ENCODE peak calls at places on chromosomes 13 and 19, in five cellular contexts. One of them, this sample, is unnamed. For H3K36me3, the result is how much of the 10 kb centered on the place peaks cover.

GRCh38 chr13:80654638-80655249 is 313.8 kb upstream of the SPRY2 start:
- DNase-seq in ovary: no peak
- DNase-seq in heart right ventricle: peak
- DNase-seq in psoas muscle: no peak
- DNase-seq in fibroblast of lung: no peak
- DNase-seq in this sample: no peak

GRCh38 chr13:107866007-107866665 is 349.2 kb downstream of the LIG4 start:
- DNase-seq in psoas muscle: no peak
- DNase-seq in ovary: peak
- DNase-seq in fibroblast of lung: no peak
- DNase-seq in heart right ventricle: no peak
- DNase-seq in this sample: peak

GRCh38 chr13:51045450-51045849 is 65.6 kb downstream of the C13orf42 start:
- DNase-seq in ovary: no peak
- DNase-seq in fibroblast of lung: no peak
- DNase-seq in heart right ventricle: no peak
- DNase-seq in psoas muscle: no peak
- DNase-seq in this sample: no peak

GRCh38 chr13:110869805-110870706 is 44.8 kb downstream of the ANKRD10 start:
- DNase-seq in fibroblast of lung: peak
- DNase-seq in heart right ventricle: peak
- DNase-seq in ovary: peak
- DNase-seq in psoas muscle: peak
- DNase-seq in this sample: peak

GRCh38 chr13:51590966-51591627 is 6.8 kb downstream of the WDFY2 start:
- DNase-seq in ovary: no peak
- DNase-seq in fibroblast of lung: peak
- DNase-seq in heart right ventricle: no peak
- DNase-seq in psoas muscle: no peak
- DNase-seq in this sample: no peak

GRCh38 chr13:104477256-104477655 is 1411.0 kb upstream of the SLC10A2 start:
- DNase-seq in fibroblast of lung: peak
- DNase-seq in psoas muscle: no peak
- DNase-seq in heart right ventricle: no peak
- DNase-seq in ovary: no peak
- DNase-seq in this sample: no peak

GRCh38 chr19:53254451-53255341 is at the start of gene ZNF677:
- DNase-seq in ovary: peak
- DNase-seq in psoas muscle: peak
- DNase-seq in heart right ventricle: peak
- DNase-seq in fibroblast of lung: peak
- DNase-seq in this sample: peak

GRCh38 chr13:45063261-45063870 is 56.9 kb upstream of the GTF2F2 start:
- DNase-seq in psoas muscle: no peak
- DNase-seq in ovary: no peak
- DNase-seq in heart right ventricle: no peak
- DNase-seq in fibroblast of lung: peak
- DNase-seq in this sample: no peak

GRCh38 chr13:42405665-42406390 is 133.9 kb downstream of the AKAP11 start:
- DNase-seq in psoas muscle: no peak
- DNase-seq in heart right ventricle: no peak
- DNase-seq in ovary: no peak
- DNase-seq in fibroblast of lung: no peak
- DNase-seq in this sample: no peak

GRCh38 chr13:66585669-66586203 is 644.4 kb downstream of the PCDH9 start:
- DNase-seq in fibroblast of lung: no peak
- DNase-seq in heart right ventricle: no peak
- DNase-seq in psoas muscle: no peak
- DNase-seq in ovary: no peak
- DNase-seq in this sample: no peak

GRCh38 chr19:51514866-51515481 is 13.4 kb upstream of the SIGLEC12 start:
- DNase-seq in psoas muscle: no peak
- DNase-seq in fibroblast of lung: peak
- DNase-seq in ovary: no peak
- DNase-seq in heart right ventricle: no peak
- DNase-seq in this sample: no peak

GRCh38 chr19:3618144-3618810 is 8.3 kb downstream of the CACTIN start:
- DNase-seq in ovary: peak
- DNase-seq in psoas muscle: peak
- DNase-seq in heart right ventricle: peak
- DNase-seq in fibroblast of lung: peak
- DNase-seq in this sample: peak

GRCh38 chr13:102131246-102131645 is 270.6 kb downstream of the FGF14 start:
- DNase-seq in heart right ventricle: no peak
- DNase-seq in fibroblast of lung: no peak
- DNase-seq in ovary: no peak
- DNase-seq in psoas muscle: no peak
- DNase-seq in this sample: no peak

GRCh38 chr19:48252625-48253024 is 3.1 kb downstream of the CARD8 start:
- DNase-seq in fibroblast of lung: no peak
- DNase-seq in ovary: no peak
- DNase-seq in psoas muscle: no peak
- DNase-seq in heart right ventricle: no peak
- DNase-seq in this sample: no peak

GRCh38 chr19:48253999-48254398 is 1.7 kb downstream of the CARD8 start:
- DNase-seq in psoas muscle: no peak
- DNase-seq in ovary: no peak
- DNase-seq in fibroblast of lung: no peak
- DNase-seq in heart right ventricle: no peak
- DNase-seq in this sample: no peak

GRCh38 chr19:48255376-48256303 is at the start of gene CARD8:
- DNase-seq in psoas muscle: peak
- DNase-seq in ovary: peak
- DNase-seq in fibroblast of lung: peak
- DNase-seq in heart right ventricle: peak
- DNase-seq in this sample: peak

GRCh38 chr19:48254529-48254970 is 1.2 kb downstream of the CARD8 start:
- DNase-seq in heart right ventricle: no peak
- DNase-seq in psoas muscle: no peak
- DNase-seq in fibroblast of lung: no peak
- DNase-seq in ovary: no peak
- DNase-seq in this sample: no peak

GRCh38 chr19:48258350-48258749 is 2.6 kb upstream of the CARD8 start:
- DNase-seq in ovary: no peak
- DNase-seq in psoas muscle: no peak
- DNase-seq in heart right ventricle: no peak
- DNase-seq in fibroblast of lung: no peak
- DNase-seq in this sample: no peak
- H3K4me3 ChIP-seq in ovary: no peak
- H3K4me3 ChIP-seq in psoas muscle: no peak
- H3K4me3 ChIP-seq in heart right ventricle: no peak
- H3K4me3 ChIP-seq in fibroblast of lung: no peak
- H3K4me3 ChIP-seq in this sample: no peak

GRCh38 chr19:5235458-5236219 is 105.0 kb downstream of the PTPRS start:
- DNase-seq in psoas muscle: no peak
- DNase-seq in heart right ventricle: no peak
- DNase-seq in fibroblast of lung: no peak
- DNase-seq in ovary: no peak
- DNase-seq in this sample: no peak
- H3K36me3 ChIP-seq in psoas muscle: under half
- H3K36me3 ChIP-seq in heart right ventricle: under half
- H3K36me3 ChIP-seq in fibroblast of lung: under half
- H3K36me3 ChIP-seq in ovary: under half
- H3K36me3 ChIP-seq in this sample: under half

DNA sequence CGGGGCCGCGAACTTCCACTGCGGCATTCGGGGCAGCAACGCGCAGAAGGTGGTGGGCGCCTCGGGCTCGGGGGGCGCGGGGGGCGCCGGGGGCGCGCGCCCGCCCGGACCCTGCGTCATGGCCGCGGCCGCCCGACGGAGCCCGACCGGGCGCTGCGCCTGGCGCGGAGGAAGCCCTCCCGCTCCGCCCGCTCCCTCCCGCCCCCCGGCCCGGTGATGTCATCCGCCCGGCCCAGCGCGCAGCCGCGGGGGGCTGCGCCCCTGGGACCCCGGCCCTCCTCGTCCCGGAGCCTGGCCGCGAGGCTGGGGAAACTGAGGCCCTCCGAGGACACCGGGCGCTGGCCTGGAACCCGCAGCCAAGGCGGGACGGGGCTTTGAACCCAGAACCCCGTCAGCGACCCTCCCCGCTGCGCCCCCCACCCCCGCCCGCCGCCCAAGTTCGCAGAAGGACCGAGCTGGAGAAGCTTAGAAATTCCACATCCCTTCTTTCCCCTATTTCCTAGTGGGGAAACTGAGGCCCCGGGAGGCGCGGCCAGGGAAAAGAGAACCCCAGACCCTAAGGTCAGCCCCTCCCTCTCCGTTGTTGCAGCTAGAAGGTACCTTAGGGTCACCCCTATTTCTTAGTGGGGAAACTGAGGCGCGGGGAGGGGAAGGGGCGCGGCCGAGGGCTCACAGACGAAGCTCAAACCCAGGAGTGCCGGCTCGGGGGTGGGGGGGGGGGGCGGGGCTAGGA is at the start of gene SHC2:
- DNase-seq in psoas muscle: peak
- DNase-seq in fibroblast of lung: no peak
- DNase-seq in ovary: peak
- DNase-seq in heart right ventricle: peak
- DNase-seq in this sample: no peak
- H3K4me3 ChIP-seq in psoas muscle: peak
- H3K4me3 ChIP-seq in fibroblast of lung: peak
- H3K4me3 ChIP-seq in ovary: peak
- H3K4me3 ChIP-seq in heart right ventricle: peak
- H3K4me3 ChIP-seq in this sample: peak

DNA sequence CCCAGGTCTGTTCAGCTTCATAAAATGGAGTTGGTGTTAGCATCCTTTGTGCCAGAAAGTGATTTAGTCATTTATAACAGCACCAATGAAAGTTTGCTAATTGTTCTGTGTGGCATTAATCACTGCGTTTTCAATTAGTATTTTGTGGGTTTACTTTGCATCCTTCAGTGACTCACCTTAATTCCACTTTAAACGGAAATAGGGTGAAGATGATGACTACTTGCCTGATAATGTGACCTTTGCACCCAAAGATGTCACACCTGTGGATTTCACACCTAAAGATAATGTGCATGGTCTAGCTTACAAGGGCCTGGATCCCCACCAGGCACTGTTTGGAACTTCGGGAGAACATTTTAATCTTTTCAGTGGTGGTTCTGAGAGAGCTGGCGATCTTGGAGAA is 15.0 kb downstream of the GPATCH1 start:
- DNase-seq in ovary: no peak
- DNase-seq in heart right ventricle: no peak
- DNase-seq in fibroblast of lung: no peak
- DNase-seq in psoas muscle: no peak
- DNase-seq in this sample: no peak
- H3K36me3 ChIP-seq in ovary: under half
- H3K36me3 ChIP-seq in heart right ventricle: half or more
- H3K36me3 ChIP-seq in fibroblast of lung: under half
- H3K36me3 ChIP-seq in psoas muscle: half or more
- H3K36me3 ChIP-seq in this sample: under half

GRCh38 chr19:16327911-16328823 is 3.5 kb downstream of the KLF2 start:
- DNase-seq in ovary: peak
- DNase-seq in fibroblast of lung: peak
- DNase-seq in heart right ventricle: peak
- DNase-seq in psoas muscle: peak
- DNase-seq in this sample: no peak
- H3K4me3 ChIP-seq in ovary: peak
- H3K4me3 ChIP-seq in fibroblast of lung: peak
- H3K4me3 ChIP-seq in heart right ventricle: peak
- H3K4me3 ChIP-seq in psoas muscle: peak
- H3K4me3 ChIP-seq in this sample: no peak

DNA sequence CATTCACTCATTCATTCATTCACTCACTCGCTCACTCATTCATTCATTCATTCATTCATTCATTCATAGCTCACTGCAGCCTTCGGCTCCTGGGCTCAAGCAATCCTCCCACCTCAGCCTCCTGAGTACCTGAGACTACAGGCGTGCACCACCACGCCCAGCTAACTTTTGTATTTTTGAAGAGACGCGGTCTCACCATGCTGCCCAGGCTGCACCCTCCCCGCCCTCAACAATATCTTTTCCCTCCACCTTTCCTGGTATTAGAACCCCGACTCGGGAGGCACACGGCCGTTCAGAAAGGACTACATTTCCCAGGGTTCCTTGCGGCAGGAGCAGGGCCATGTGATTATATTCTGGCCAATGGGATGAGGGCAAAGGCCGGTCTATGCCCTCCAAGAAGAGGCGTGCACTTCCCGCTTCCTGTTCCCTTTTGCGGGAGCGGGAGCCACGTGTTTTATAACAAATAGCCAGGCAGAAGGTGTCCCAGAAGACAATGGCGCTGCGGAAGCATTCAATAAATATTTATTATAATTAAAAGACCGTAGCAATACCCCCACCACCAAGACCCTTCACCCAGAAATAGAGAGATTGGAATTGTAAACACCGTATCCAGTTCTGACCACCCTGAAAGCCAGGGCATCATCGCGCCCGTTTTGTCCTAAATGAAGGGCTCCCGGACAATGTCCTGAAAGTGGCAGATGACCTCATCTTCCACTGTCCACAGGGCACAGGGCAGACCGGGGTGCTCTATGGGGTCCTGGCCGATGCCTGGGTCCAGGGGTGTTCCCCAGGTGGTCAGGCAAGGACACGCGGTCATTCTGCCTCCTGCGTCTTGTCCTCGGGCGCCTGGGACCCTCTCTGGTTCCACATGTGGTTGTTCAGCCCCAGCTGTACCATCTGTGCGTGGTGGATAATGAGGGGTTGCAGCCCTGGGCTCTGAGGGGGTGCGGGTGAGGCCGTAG is 15.8 kb downstream of the TICAM1 start:
- DNase-seq in heart right ventricle: peak
- DNase-seq in psoas muscle: peak
- DNase-seq in fibroblast of lung: peak
- DNase-seq in ovary: peak
- DNase-seq in this sample: peak
- H3K36me3 ChIP-seq in heart right ventricle: under half
- H3K36me3 ChIP-seq in psoas muscle: under half
- H3K36me3 ChIP-seq in fibroblast of lung: under half
- H3K36me3 ChIP-seq in ovary: under half
- H3K36me3 ChIP-seq in this sample: under half